ENCODE peak calls at places on chromosomes 1 and 21, in six cellular contexts. O is IMR-90, K is H1, S is neuronal stem cell, Q is mesenchymal stem cell, M is H9. A is an unnamed sample.

GRCh38 chr21:34788879-34789278 is 120.1 kb downstream of the CLIC6 start:
- DNase-seq in S (no peak), M (no peak), K (no peak), Q (no peak), O (no peak), A (no peak)

GRCh38 chr21:44364151-44365053 is 11.0 kb downstream of the TRPM2 start:
- DNase-seq in O (no peak), Q (no peak), K (no peak), M (peak; percentile 52), S (no peak), A (no peak)

GRCh38 chr1:179369751-179370341 is 4.1 kb downstream of the AXDND1 start:
- DNase-seq in M (no peak), Q (peak; percentile 79), K (no peak), O (peak; percentile 77), S (peak; percentile 36), A (peak; percentile 94)

GRCh38 chr21:15826147-15826780 is 96.5 kb downstream of the USP25 start:
- DNase-seq in O (peak; percentile 54), K (no peak), M (peak; percentile 36), S (peak; percentile 14), Q (peak; percentile 52), A (peak; percentile 85)

GRCh38 chr1:179926494-179927205 is 28.0 kb upstream of the CEP350 start:
- DNase-seq in M (no peak), O (peak; percentile 81), K (no peak), S (no peak), Q (peak; percentile 58), A (peak; percentile 56)

GRCh38 chr21:44897326-44898010 is 23.2 kb downstream of the ITGB2 start:
- DNase-seq in O (no peak), Q (no peak), S (no peak), K (no peak), M (peak; percentile 73), A (peak; percentile 18)

GRCh38 chr1:203214889-203215288 is 14.6 kb downstream of the CHIT1 start:
- DNase-seq in O (no peak), M (no peak), Q (no peak), S (no peak), K (no peak), A (no peak)

GRCh38 chr1:100265562-100265930 is 470 bp upstream of the RTCA start:
- DNase-seq in K (no peak), Q (no peak), M (no peak), O (peak; percentile 38), S (no peak), A (peak; percentile 47)

GRCh38 chr1:242736569-242736968 is 212.1 kb upstream of the PLD5 start:
- DNase-seq in M (no peak), Q (no peak), S (no peak), O (no peak), K (no peak), A (peak; percentile 92)

GRCh38 chr1:32274646-32275340 is 17.1 kb upstream of the HDAC1 start:
- DNase-seq in Q (no peak), K (peak; percentile 63), S (no peak), M (peak; percentile 55), O (no peak), A (no peak)

GRCh38 chr1:160738266-160738665 is 781 bp upstream of the SLAMF7 start:
- DNase-seq in K (no peak), S (no peak), Q (no peak), M (no peak), O (no peak), A (no peak)

GRCh38 chr1:226816585-226816984 is 53.8 kb upstream of the PSEN2 start:
- DNase-seq in O (peak; percentile 84), K (no peak), S (no peak), Q (peak; percentile 82), M (no peak), A (no peak)

GRCh38 chr1:89842547-89843278 is 21.9 kb downstream of the LRRC8D start:
- DNase-seq in Q (peak; percentile 79), O (peak; percentile 57), S (no peak), M (no peak), K (no peak), A (no peak)

GRCh38 chr1:200258447-200259375 is 151.1 kb downstream of the ZNF281 start:
- DNase-seq in M (no peak), K (no peak), S (no peak), Q (peak; percentile 31), O (peak; percentile 21), A (peak; percentile 54)

GRCh38 chr1:220093361-220094015 is 444 bp upstream of the IARS2 start:
- DNase-seq in S (no peak), K (no peak), Q (no peak), O (no peak), M (no peak), A (no peak)
- H4K91ac ChIP-seq in S (no peak overlapping the region), K (no peak overlapping the region), Q (no peak overlapping the region), O (no peak overlapping the region), M (no peak overlapping the region), A (no peak overlapping the region)

GRCh38 chr21:42737969-42738590 is 84.7 kb downstream of the PDE9A start:
- DNase-seq in S (no peak), K (no peak), Q (peak; percentile 68), M (no peak), O (no peak), A (no peak)
- H2AFZ ChIP-seq in S (peak overlapping the region; percentile 48), K (no peak overlapping the region), Q (no peak overlapping the region), M (no peak overlapping the region), O (peak overlapping the region; percentile 88), A (no peak overlapping the region)

GRCh38 chr1:43152866-43153265 is 19.2 kb downstream of the EBNA1BP2 start:
- DNase-seq in M (no peak), K (no peak), S (no peak), Q (no peak), O (peak; percentile 7), A (no peak)

GRCh38 chr1:43153443-43153842 is 18.6 kb downstream of the EBNA1BP2 start:
- DNase-seq in Q (no peak), M (no peak), O (no peak), K (no peak), S (no peak), A (no peak)

GRCh38 chr1:43156026-43156425 is 16.1 kb downstream of the EBNA1BP2 start:
- DNase-seq in O (peak; percentile 26), M (no peak), K (no peak), S (no peak), Q (no peak), A (no peak)
- H4K91ac ChIP-seq in O (no peak overlapping the region), M (no peak overlapping the region), K (no peak overlapping the region), S (no peak overlapping the region), Q (no peak overlapping the region), A (no peak overlapping the region)

GRCh38 chr1:234656070-234656875 is 46.3 kb upstream of the IRF2BP2 start:
- DNase-seq in O (peak; percentile 6), M (no peak), S (no peak), K (peak; percentile 51), Q (no peak), A (no peak)

GRCh38 chr1:234656981-234657651 is 47.1 kb upstream of the IRF2BP2 start:
- DNase-seq in M (no peak), Q (peak; percentile 95), K (no peak), O (peak; percentile 99), S (no peak), A (peak; percentile 52)

GRCh38 chr1:234654002-234654733 is 44.2 kb upstream of the IRF2BP2 start:
- DNase-seq in M (no peak), O (no peak), Q (no peak), S (no peak), K (no peak), A (no peak)

GRCh38 chr1:234658143-234658542 is 48.2 kb upstream of the IRF2BP2 start:
- DNase-seq in Q (peak; percentile 50), S (no peak), M (no peak), O (peak; percentile 73), K (no peak), A (peak; percentile 91)

GRCh38 chr1:234655328-234656069 is 45.5 kb upstream of the IRF2BP2 start:
- DNase-seq in K (no peak), S (no peak), O (no peak), M (no peak), Q (no peak), A (peak; percentile 34)
- H2AFZ ChIP-seq in K (peak overlapping the region; percentile 10), S (peak overlapping the region; percentile 54), O (peak overlapping the region; percentile 26), M (no peak overlapping the region), Q (peak overlapping the region; percentile 8), A (no peak overlapping the region)

GRCh38 chr1:18719786-18720436 is 89.3 kb downstream of the PAX7 start:
- DNase-seq in S (no peak), K (no peak), O (no peak), Q (no peak), M (no peak), A (no peak)

GRCh38 chr1:18722270-18722669 is 91.6 kb downstream of the PAX7 start:
- DNase-seq in O (no peak), M (no peak), Q (no peak), K (no peak), S (no peak), A (no peak)

GRCh38 chr1:18721066-18721465 is 90.4 kb downstream of the PAX7 start:
- DNase-seq in O (no peak), M (no peak), K (no peak), Q (no peak), S (no peak), A (no peak)

GRCh38 chr1:18723206-18723605 is 92.6 kb downstream of the PAX7 start:
- DNase-seq in O (no peak), M (no peak), Q (no peak), K (no peak), S (no peak), A (no peak)

GRCh38 chr1:18721776-18722175 is 91.1 kb downstream of the PAX7 start:
- DNase-seq in M (no peak), Q (no peak), K (no peak), S (no peak), O (no peak), A (no peak)
- H4K91ac ChIP-seq in M (no peak overlapping the region), Q (no peak overlapping the region), K (no peak overlapping the region), S (no peak overlapping the region), O (no peak overlapping the region), A (no peak overlapping the region)

DNA sequence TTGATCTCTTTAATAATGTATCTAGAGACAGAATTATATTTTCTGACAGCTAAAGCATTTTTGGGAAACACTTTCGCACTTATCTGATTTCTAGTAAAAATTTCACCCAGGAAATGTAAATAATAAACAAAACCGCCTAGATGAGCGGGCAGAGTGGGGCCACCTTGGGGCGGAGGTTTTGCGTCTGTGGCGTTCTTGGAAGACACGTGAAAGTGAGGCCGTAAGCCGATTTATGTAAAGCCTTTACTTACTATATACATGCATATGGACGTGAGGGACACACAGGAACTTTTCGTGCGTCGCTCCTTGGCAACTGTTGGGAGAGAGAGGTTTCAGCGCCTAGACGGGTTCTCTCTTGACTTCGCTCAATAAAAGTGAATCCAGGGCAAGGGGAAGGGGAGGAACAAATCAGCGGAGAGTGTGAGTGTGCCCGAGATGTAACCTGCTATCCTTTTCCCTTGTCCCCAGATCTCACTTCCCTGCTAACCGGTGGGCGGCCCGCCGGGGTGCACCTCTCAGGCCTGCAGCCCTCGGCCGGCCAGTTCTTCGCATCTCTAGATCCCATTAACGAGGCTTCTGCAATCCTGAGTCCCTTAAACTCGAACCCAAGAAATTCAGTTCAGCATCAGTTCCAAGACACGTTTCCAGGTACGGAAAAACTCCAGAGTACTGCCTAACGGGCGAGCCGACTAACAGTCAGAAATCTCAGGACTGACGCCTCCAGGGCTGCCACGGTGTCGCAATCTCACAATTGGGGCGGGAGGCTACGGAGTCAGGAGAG is 1.7 kb downstream of the HLX start:
- DNase-seq in K (peak; percentile 67), Q (peak; percentile 94), O (peak; percentile 87), M (peak; percentile 57), S (no peak), A (peak; percentile 67)
- H2AFZ ChIP-seq in K (no peak overlapping the region), Q (no peak overlapping the region), O (peak overlapping the region; percentile 89), M (no peak overlapping the region), S (peak overlapping the region; percentile 25), A (no peak overlapping the region)

GRCh38 chr1:70204139-70204538 is 1.2 kb downstream of the LRRC40 start:
- DNase-seq in M (no peak), K (no peak), O (no peak), S (no peak), Q (no peak), A (no peak)
- H4K91ac ChIP-seq in M (no peak overlapping the region), K (no peak overlapping the region), O (no peak overlapping the region), S (no peak overlapping the region), Q (no peak overlapping the region), A (no peak overlapping the region)

A was measured in trophoblast cell.